ENCODE peak calls at places on chromosomes 11 and 22, in nine cellular contexts. H is brain microvascular endothelial cell, F is HFFc6, U is neural crest cell, C is left lung, R is choroid plexus epithelial cell, B is upper lobe of left lung, A is IMR-90, J is kidney epithelial cell. Q is an unnamed sample.

GRCh38 chr22:23069502-23070357 is 589 bp upstream of the GNAZ start:
- DNase-seq in R (peak; percentile 89), A (peak; percentile 81), F (peak; percentile 89), C (peak; percentile 92), J (peak; percentile 31), B (peak; percentile 89), U (peak; percentile 89), H (peak; percentile 67), Q (peak; percentile 93)

GRCh38 chr11:92557848-92558247 is 333.2 kb downstream of the FAT3 start:
- DNase-seq in U (no peak), F (no peak), C (no peak), A (no peak), J (no peak), H (peak; percentile 5), B (no peak), R (no peak), Q (no peak)

GRCh38 chr11:117738246-117738957 is 58.6 kb downstream of the DSCAML1 start:
- DNase-seq in U (no peak), H (no peak), F (no peak), B (no peak), A (peak; percentile 1), J (no peak), R (no peak), C (no peak), Q (no peak)

GRCh38 chr22:17159504-17159951 is 451 bp upstream of the HDHD5 start:
- DNase-seq in R (peak; percentile 37), U (no peak), F (no peak), H (peak; percentile 20), J (no peak), C (peak; percentile 73), B (peak; percentile 49), A (peak; percentile 47), Q (peak; percentile 57)

GRCh38 chr11:40683010-40683409 is 776.4 kb downstream of the LRRC4C start:
- DNase-seq in F (no peak), A (no peak), C (no peak), J (no peak), B (no peak), R (no peak), H (no peak), U (no peak), Q (no peak)

GRCh38 chr11:27553186-27553585 is 46.6 kb upstream of the LIN7C start:
- DNase-seq in A (no peak), R (no peak), C (no peak), H (no peak), U (no peak), B (no peak), F (no peak), J (peak; percentile 35), Q (no peak)

GRCh38 chr11:116375221-116375620 is 397.6 kb downstream of the BUD13 start:
- DNase-seq in A (no peak), C (no peak), H (no peak), U (no peak), J (no peak), B (no peak), R (no peak), F (no peak), Q (no peak)

GRCh38 chr11:68924073-68924925 is 20.6 kb downstream of the IGHMBP2 start:
- DNase-seq in F (no peak), C (no peak), J (no peak), B (no peak), A (no peak), H (no peak), U (no peak), R (peak; percentile 42), Q (no peak)

GRCh38 chr22:27776410-27776958 is 25.1 kb downstream of the MN1 start:
- DNase-seq in U (peak; percentile 22), J (no peak), R (no peak), F (no peak), C (no peak), H (no peak), B (no peak), A (no peak), Q (no peak)

GRCh38 chr11:64649304-64649703 is 58.3 kb downstream of the SLC22A12 start:
- DNase-seq in B (no peak), R (peak; percentile 48), J (no peak), A (no peak), F (no peak), U (no peak), H (no peak), C (no peak), Q (peak; percentile 64)

GRCh38 chr11:32858731-32859130 is 29.0 kb downstream of the PRRG4 start:
- DNase-seq in R (peak; percentile 3), C (no peak), H (no peak), B (no peak), F (no peak), A (no peak), J (no peak), U (no peak), Q (no peak)
- TF ChIP-seq CTCF in R (peak; percentile 28), C (no peak), H (peak; percentile 15), B (no peak), F (peak; percentile 47), A (no peak), J (no peak), U (peak; percentile 43), Q (no peak)

DNA sequence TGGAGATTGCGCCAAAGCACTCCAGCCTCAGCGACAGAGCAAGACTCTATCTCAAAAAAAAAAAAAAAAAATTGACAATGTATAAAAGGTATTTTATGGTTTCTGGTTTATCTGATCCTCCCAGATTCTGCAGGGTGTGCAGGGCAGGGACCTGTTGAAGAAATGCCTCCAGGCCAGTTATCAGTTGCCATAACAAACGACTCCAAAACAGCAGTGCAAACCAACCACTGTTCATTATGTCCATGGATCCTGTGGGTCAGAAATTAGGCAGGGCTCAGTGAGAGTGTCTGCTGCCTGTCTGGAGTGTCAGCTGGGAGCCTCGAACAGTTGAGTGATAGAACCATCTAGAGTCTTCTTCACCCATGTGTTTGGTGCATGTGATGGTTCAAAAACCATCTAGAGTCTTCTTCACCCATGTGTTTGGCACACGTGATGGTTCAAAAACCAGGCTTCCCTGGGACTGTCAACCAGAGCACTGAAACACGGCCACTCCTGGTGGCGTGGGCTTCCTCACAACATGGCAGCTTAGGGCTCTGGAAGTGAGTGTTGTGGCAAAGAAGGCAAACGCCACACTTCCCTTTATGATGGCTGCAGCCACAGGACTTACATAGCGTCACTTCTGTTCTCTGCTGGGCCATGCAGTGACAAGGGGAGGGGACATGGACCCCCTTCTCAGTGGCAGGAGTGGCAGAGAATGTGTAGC is 115.1 kb upstream of the CRYBB3 start:
- DNase-seq in A (no peak), H (no peak), U (no peak), J (no peak), C (no peak), R (no peak), F (no peak), B (no peak), Q (no peak)
- TF ChIP-seq CTCF in A (no peak), H (no peak), U (no peak), J (no peak), C (no peak), R (no peak), F (no peak), B (no peak), Q (no peak)

GRCh38 chr11:111324277-111324720 is 26.0 kb downstream of the POU2AF3 start:
- DNase-seq in J (no peak), C (no peak), R (peak; percentile 55), A (peak; percentile 72), F (peak; percentile 40), B (no peak), H (no peak), U (no peak), Q (no peak)
- TF ChIP-seq CTCF in J (no peak), C (no peak), R (no peak), A (no peak), F (no peak), B (no peak), H (no peak), U (no peak), Q (no peak)

GRCh38 chr11:66003291-66003690 is 988 bp downstream of the BANF1 start:
- DNase-seq in F (no peak), U (no peak), A (no peak), H (no peak), B (no peak), C (no peak), J (no peak), R (no peak), Q (no peak)

GRCh38 chr11:66004186-66004585 is 1.9 kb downstream of the BANF1 start:
- DNase-seq in R (no peak), H (no peak), C (no peak), U (no peak), B (no peak), J (no peak), A (no peak), F (no peak), Q (no peak)

GRCh38 chr11:66002648-66003225 is 434 bp downstream of the BANF1 start:
- DNase-seq in F (peak; percentile 21), B (peak; percentile 61), R (peak; percentile 44), C (peak; percentile 55), U (no peak), H (no peak), J (no peak), A (peak; percentile 48), Q (peak; percentile 83)

GRCh38 chr11:66006134-66006890 is 4.0 kb downstream of the BANF1 start:
- DNase-seq in A (no peak), R (no peak), U (no peak), C (no peak), B (no peak), J (no peak), H (no peak), F (no peak), Q (peak; percentile 18)

DNA sequence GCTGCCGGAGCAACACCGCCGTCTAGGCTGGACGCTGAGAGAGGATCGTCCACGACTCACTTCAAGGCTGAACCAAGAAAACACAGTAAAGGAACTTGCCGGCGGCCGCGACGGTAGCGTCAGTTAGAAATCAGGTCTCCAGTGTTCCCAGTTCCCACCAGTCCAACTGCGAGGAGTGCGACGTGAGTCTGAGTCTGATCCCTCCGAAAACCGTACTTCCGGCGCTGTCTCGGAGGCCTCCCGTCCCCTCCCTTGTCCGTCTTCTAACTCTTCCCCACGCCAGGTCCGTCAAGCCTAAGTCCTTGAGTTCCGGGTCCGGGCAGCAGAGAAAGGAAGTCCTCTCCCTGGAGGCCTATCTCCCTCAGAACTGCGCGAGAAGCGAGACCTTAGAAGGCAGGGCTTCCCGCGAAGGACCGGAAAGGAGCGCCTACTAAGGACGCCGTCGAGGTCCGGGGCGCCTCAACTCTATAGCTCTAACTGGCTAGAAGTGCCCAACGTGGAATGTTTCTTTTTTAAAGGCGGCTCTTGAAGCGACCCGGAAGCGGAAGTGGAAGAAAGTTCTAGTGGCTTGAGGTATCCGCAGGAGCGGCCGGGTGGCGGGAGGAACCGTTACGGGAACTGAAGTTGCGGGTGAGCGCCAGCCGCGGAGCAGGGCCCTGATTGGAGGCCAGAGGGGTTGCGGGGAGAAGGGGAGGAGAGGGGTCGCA is at the start of the genes BANF1 and EIF1AD:
- DNase-seq in A (peak; percentile 98), C (peak; percentile 92), H (peak; percentile 95), B (peak; percentile 94), J (peak; percentile 79), R (peak; percentile 99), F (peak; percentile 96), U (peak; percentile 92), Q (peak; percentile 93)
- TF ChIP-seq CTCF in A (no peak), C (no peak), H (no peak), B (no peak), J (no peak), R (no peak), F (no peak), U (no peak), Q (no peak)

DNA sequence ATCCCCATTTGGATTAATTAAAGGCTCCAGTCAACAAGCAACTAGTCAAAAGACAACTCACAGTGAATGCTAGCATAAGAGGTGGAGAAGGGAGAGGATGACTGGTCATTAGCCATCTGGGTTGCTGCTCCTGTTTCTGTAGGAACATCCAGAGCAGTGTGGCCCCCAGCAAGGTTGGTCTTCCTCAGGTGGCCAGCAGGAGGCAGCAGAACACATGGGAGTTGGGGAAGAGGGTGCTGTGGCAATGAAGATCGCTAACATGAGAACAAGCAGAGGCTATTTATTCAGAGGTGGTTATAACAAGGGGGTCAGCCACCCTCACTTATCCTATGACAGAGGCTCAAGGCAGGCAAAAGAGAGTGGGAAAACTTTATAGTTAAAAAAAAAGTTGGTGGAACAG is 21.3 kb downstream of the IZUMO1R start:
- DNase-seq in C (no peak), J (no peak), B (peak; percentile 37), U (no peak), A (peak; percentile 19), H (peak; percentile 14), F (peak; percentile 41), R (peak; percentile 70), Q (peak; percentile 69)
- TF ChIP-seq CTCF in C (peak; percentile 28), J (peak; percentile 48), B (no peak), U (peak; percentile 55), A (peak; percentile 30), H (peak; percentile 75), F (peak; percentile 85), R (peak; percentile 81), Q (peak; percentile 74)